ENCODE peak calls at places on chromosomes 16 and 17, in nine cellular contexts. N, U, F, M, I, Z, K, C and T are unnamed samples.

GRCh38 chr16:72932050-72932449 is 115.9 kb downstream of the ZFHX3 start:
- DNase-seq in N (no peak), U (no peak), F (no peak), M (no peak), I (no peak), Z (no peak), K (no peak), C (no peak), T (no peak)

GRCh38 chr16:11794447-11794846 is 2.6 kb downstream of the ZC3H7A start:
- DNase-seq in N (no peak), U (no peak), F (no peak), M (no peak), I (no peak), Z (no peak), K (no peak), C (no peak), T (no peak)

GRCh38 chr17:76019830-76020467 is 7.2 kb downstream of the EVPL start:
- DNase-seq in N (no peak), U (no peak), F (no peak), M (no peak), I (no peak), Z (no peak), K (no peak), C (no peak), T (no peak)

GRCh38 chr17:41784207-41784744 is 2.2 kb downstream of the JUP start:
- DNase-seq in N (peak), U (no peak), F (no peak), M (no peak), I (peak), Z (no peak), K (peak), C (no peak), T (no peak)

GRCh38 chr17:63498621-63499195 is 21.8 kb downstream of the ACE start:
- DNase-seq in N (peak), U (no peak), F (peak), M (peak), I (no peak), Z (no peak), K (no peak), C (no peak), T (peak)

GRCh38 chr16:11325404-11326083 is 19.7 kb upstream of the RMI2 start:
- DNase-seq in N (no peak), U (no peak), F (no peak), M (no peak), I (no peak), Z (no peak), K (no peak), C (no peak), T (no peak)

GRCh38 chr17:27282054-27282501 is 11.8 kb upstream of the WSB1 start:
- DNase-seq in N (peak), U (no peak), F (peak), M (no peak), I (no peak), Z (no peak), K (no peak), C (no peak), T (peak)

GRCh38 chr17:2123467-2124251 is 68.8 kb downstream of the HIC1 start:
- DNase-seq in N (no peak), U (no peak), F (no peak), M (peak), I (no peak), Z (no peak), K (peak), C (no peak), T (no peak)

GRCh38 chr16:86834451-86835035 is 256.2 kb downstream of the FOXL1 start:
- DNase-seq in N (peak), U (no peak), F (no peak), M (peak), I (no peak), Z (no peak), K (no peak), C (no peak), T (no peak)

GRCh38 chr16:12426122-12426521 is 377.6 kb downstream of the CPPED1 start:
- DNase-seq in N (peak), U (no peak), F (no peak), M (peak), I (no peak), Z (no peak), K (no peak), C (peak), T (no peak)

GRCh38 chr16:57061084-57061905 is 31.1 kb upstream of the CPNE2 start:
- DNase-seq in N (peak), U (peak), F (peak), M (no peak), I (no peak), Z (peak), K (peak), C (no peak), T (peak)

GRCh38 chr16:22235839-22236745 is 30.0 kb downstream of the EEF2K start:
- DNase-seq in N (peak), U (no peak), F (no peak), M (no peak), I (no peak), Z (no peak), K (no peak), C (no peak), T (no peak)
- TF ChIP-seq CTCF in N (no peak), U (no peak), F (no peak), M (no peak), I (no peak), Z (no peak), K (no peak), C (no peak), T (no peak)

DNA sequence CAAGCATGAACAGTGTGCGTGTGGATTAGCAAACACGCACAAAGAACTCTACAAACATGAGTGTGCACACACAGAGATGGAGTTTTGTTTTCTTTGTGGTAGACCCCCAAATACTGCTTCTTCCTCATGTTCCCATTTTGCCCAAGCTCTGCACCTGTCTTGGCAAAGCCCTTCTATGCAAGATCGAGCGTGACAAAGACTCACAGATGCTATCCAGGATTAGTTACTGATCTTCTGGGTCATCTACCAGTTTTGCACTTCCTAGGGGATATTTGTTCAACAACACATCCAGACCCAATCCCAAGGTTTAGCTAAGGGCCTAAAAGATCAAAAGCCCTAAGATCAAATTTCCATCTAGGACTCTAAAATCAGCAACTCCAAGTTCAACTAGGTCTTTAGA is 16.0 kb downstream of the LRRC36 start:
- DNase-seq in N (no peak), U (no peak), F (no peak), M (no peak), I (no peak), Z (no peak), K (no peak), C (no peak), T (no peak)
- TF ChIP-seq CTCF in N (no peak), U (no peak), F (no peak), M (no peak), I (no peak), Z (no peak), K (no peak), C (no peak), T (no peak)

GRCh38 chr17:81986606-81987005 is 9.2 kb downstream of the ASPSCR1 start:
- DNase-seq in N (no peak), U (no peak), F (no peak), M (no peak), I (no peak), Z (no peak), K (no peak), C (no peak), T (no peak)
- TF ChIP-seq CTCF in N (no peak), U (no peak), F (no peak), M (no peak), I (no peak), Z (no peak), K (no peak), C (no peak), T (no peak)

GRCh38 chr17:80647746-80648145 is 103.1 kb downstream of the RPTOR start:
- DNase-seq in N (peak), U (no peak), F (peak), M (peak), I (no peak), Z (no peak), K (no peak), C (no peak), T (peak)

GRCh38 chr17:80650339-80650672 is 105.7 kb downstream of the RPTOR start:
- DNase-seq in N (no peak), U (no peak), F (no peak), M (no peak), I (no peak), Z (no peak), K (no peak), C (no peak), T (no peak)

GRCh38 chr17:80649200-80649644 is 104.6 kb downstream of the RPTOR start:
- DNase-seq in N (no peak), U (no peak), F (no peak), M (no peak), I (no peak), Z (no peak), K (no peak), C (no peak), T (no peak)

GRCh38 chr17:80650751-80651173 is 106.1 kb downstream of the RPTOR start:
- DNase-seq in N (no peak), U (no peak), F (no peak), M (no peak), I (no peak), Z (no peak), K (no peak), C (no peak), T (no peak)

DNA sequence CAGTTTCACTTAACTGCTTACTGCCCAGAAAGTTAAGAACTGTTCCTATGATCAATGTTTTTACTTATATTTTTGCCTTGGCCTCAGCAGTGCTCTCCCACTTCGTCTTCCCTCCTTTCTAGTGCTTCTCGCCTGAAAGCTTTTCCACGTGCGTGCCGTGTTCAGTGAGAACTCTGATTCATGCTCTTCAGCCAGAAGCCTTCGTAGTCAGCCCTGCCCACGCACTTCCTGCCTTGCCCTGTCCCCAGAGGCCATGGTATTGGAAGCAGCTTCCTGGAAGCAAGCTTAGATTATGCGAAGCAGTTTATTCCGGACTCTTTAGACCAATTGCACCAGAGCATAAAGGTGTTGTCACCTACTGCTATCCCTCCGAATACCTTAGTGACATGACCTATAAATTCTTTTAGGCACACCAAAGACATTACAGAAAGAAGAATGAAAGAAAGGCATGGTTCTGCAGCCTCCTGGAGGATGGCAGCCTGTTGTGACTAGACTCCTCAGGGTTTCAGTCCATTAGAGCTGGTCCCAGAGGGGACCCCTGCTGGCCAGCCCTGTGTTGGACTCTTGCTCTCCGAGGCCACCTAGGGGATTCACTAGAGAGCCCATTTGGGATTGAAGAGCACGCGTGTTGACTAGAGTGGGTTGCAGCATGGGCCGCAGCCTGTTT is 105.2 kb downstream of the RPTOR start:
- DNase-seq in N (peak), U (peak), F (peak), M (peak), I (peak), Z (no peak), K (peak), C (no peak), T (peak)
- TF ChIP-seq CTCF in N (peak), U (peak), F (peak), M (peak), I (peak), Z (peak), K (peak), C (peak), T (peak)

DNA sequence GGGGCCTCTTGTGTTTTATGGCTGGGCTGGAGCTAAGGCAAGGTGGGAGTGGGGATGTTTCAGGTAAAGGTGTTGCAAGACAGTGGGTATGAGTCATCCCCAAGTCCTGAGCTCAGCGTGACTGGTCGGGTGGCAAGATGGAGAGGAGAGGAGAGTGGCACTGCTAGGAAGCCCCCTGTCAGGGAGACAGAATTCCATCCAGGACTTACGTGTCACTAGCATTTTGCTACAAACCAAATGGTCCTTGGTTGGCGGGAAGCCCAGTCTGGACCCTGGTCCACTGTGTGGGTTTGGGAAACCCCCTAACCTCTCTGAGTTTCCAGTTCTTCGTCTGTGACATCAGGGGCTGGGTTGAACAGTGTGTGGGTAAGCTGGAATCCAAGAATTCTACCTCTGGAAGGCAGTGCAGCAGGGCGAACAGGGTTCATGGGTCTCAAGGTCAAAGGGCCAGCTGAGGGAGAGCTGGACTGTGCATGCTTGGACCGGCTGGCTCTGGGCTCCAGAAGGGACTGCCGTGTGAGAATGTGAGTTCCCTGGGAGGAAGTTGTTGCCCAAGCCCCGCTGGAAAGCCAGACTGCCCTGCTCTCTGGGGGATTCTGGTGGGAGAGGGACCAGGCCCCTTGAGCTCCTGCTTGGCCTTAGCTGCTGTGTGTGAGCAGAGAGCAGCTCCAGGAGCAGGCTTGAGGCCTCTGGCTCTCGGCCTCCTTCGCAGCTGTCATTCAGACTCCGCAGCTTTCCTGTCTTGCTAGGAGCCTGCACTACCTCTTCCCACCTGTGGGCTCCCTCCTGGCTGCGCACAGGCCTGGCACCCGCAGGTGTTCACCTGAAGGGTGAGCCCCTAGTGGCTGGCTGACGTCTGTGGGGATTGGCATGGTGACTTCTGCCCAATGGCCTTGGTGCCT is 84.5 kb downstream of the NT5M start:
- DNase-seq in N (no peak), U (peak), F (no peak), M (no peak), I (peak), Z (peak), K (no peak), C (no peak), T (no peak)
- TF ChIP-seq CTCF in N (no peak), U (peak), F (no peak), M (peak), I (peak), Z (peak), K (no peak), C (no peak), T (no peak)

GRCh38 chr16:55643161-55643970 is 12.4 kb upstream of the SLC6A2 start:
- DNase-seq in N (peak), U (peak), F (no peak), M (no peak), I (no peak), Z (no peak), K (no peak), C (no peak), T (no peak)
- TF ChIP-seq CTCF in N (peak), U (no peak), F (peak), M (peak), I (no peak), Z (peak), K (no peak), C (no peak), T (peak)

GRCh38 chr16:85232369-85233142 is 120.3 kb upstream of the CIBAR2 start:
- DNase-seq in N (no peak), U (no peak), F (no peak), M (no peak), I (no peak), Z (no peak), K (no peak), C (no peak), T (no peak)

GRCh38 chr16:85233520-85233919 is 121.2 kb upstream of the CIBAR2 start:
- DNase-seq in N (no peak), U (no peak), F (no peak), M (no peak), I (no peak), Z (no peak), K (no peak), C (no peak), T (no peak)

GRCh38 chr16:85231959-85232358 is 119.7 kb upstream of the CIBAR2 start:
- DNase-seq in N (peak), U (no peak), F (no peak), M (peak), I (no peak), Z (no peak), K (peak), C (no peak), T (no peak)

GRCh38 chr16:85235988-85236831 is 123.9 kb upstream of the CIBAR2 start:
- DNase-seq in N (peak), U (no peak), F (no peak), M (peak), I (no peak), Z (no peak), K (peak), C (no peak), T (no peak)

DNA sequence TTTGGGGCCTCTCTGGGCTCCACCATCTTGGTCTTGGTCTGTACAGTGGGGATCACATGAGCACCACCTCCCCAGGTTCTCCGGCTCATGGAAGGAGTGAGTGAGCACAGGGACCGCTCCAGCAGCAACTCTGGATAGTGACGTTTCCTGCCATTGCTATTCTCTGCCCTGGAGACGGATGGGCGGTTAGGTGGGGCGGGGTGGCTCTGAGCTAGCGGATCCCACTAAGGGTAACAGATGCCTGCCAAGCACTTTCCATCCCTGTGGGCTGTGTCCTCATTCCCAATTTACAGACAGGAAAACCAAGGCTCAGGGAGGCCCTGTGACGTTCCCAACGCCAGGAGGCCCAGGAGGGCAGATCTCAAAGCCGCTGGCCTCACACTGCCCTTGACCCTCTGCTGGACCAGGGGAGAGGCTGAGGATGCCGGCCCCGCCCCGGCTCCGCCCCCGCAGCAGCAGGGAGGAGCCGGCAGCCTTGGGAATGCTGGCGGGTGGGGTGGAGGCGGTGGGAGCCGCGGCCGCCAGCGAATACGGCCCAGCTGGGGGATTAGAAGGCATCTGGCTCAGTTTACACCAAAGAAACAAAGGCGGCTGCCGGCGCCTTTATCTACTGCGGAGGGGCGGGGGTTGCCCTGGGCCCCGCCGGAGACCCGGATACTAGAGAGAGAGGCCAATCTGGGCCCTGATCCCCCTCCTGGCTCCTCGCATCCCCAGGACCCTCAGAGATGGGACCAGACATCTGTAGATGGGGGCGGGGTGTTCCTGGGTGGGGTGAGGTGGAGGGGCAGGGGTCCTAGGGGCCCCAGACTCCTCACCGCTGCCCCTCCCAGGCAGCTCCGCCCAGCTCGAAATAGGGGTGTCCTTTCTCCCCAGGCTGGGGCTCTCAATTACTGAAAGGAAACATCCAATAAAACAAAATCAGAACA is 122.3 kb upstream of the CIBAR2 start:
- DNase-seq in N (peak), U (peak), F (peak), M (peak), I (peak), Z (peak), K (peak), C (no peak), T (peak)
- TF ChIP-seq CTCF in N (no peak), U (no peak), F (no peak), M (no peak), I (no peak), Z (no peak), K (no peak), C (no peak), T (no peak)